ENCODE peak calls at places on chromosomes 6 and 20, in four cellular contexts. B is B cell, E is bronchial epithelial cell, J is body of pancreas. Y is an unnamed sample.

GRCh38 chr20:34951252-34951651 is 4.4 kb downstream of the GSS start:
- DNase-seq in B (no peak), E (peak; percentile 65), J (no peak), Y (no peak)

GRCh38 chr6:170096803-170097504 is 193.9 kb downstream of the DLL1 start:
- DNase-seq in B (no peak), E (no peak), J (no peak), Y (no peak)

GRCh38 chr20:51760905-51761544 is 7.2 kb downstream of the ATP9A start:
- DNase-seq in B (no peak), E (peak; percentile 59), J (no peak), Y (no peak)

GRCh38 chr6:137776786-137777185 is 90.3 kb upstream of the TNFAIP3 start:
- DNase-seq in B (no peak), E (peak; percentile 64), J (no peak), Y (no peak)

GRCh38 chr20:17504898-17505663 is 26.1 kb downstream of the BFSP1 start:
- DNase-seq in B (peak; percentile 53), E (peak; percentile 68), J (peak; percentile 50), Y (peak; percentile 63)

GRCh38 chr20:25020901-25021301 is 28.4 kb upstream of the APMAP start:
- DNase-seq in B (no peak), E (no peak), J (peak; percentile 85), Y (no peak)

GRCh38 chr20:34324541-34324940 is 21.4 kb upstream of the AHCY start:
- DNase-seq in B (no peak), E (no peak), J (no peak), Y (no peak)

GRCh38 chr6:36463686-36464085 is 20.9 kb downstream of the KCTD20 start:
- DNase-seq in B (no peak), E (no peak), J (no peak), Y (no peak)

GRCh38 chr20:1003920-1004697 is 2.0 kb upstream of the RSPO4 start:
- DNase-seq in B (no peak), E (no peak), J (no peak), Y (no peak)

GRCh38 chr6:3701631-3702030 is 49.9 kb downstream of the PXDC1 start:
- DNase-seq in B (no peak), E (no peak), J (no peak), Y (no peak)

GRCh38 chr6:30891816-30892553 is 7.7 kb downstream of the DDR1 start:
- DNase-seq in B (no peak), E (no peak), J (no peak), Y (no peak)

GRCh38 chr6:144951730-144952437 is 666.7 kb downstream of the UTRN start:
- DNase-seq in B (no peak), E (no peak), J (no peak), Y (no peak)

DNA sequence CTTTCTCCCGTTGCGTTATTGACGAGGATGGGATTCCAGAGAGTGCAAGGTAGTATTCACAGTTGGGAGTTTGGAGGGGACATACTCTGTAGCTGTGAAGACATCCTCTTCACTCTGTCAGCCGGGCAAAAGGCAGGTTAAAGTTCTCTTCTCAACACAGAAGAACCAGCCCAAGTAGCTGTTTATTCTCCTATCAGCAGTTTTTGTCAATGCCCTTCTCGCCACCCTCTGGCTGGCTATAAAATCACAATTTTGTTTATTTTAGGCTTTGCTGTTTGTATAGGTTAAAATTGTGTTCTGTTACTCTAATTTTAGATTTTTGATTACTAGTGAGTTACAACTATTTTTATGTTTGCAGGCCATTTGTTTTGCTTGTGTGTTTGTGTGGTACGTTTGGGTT is 37.9 kb upstream of the MAS1 start:
- DNase-seq in B (no peak), E (peak; percentile 23), J (peak; percentile 16), Y (no peak)
- TF ChIP-seq CTCF in B (peak; percentile 14), E (peak; percentile 39), J (no peak), Y (no peak)

GRCh38 chr6:4802312-4802935 is 26.2 kb downstream of the CDYL start:
- DNase-seq in B (no peak), E (no peak), J (no peak), Y (no peak)

GRCh38 chr6:4801491-4802118 is 25.4 kb downstream of the CDYL start:
- DNase-seq in B (no peak), E (no peak), J (no peak), Y (no peak)

GRCh38 chr6:4799912-4800311 is 23.7 kb downstream of the CDYL start:
- DNase-seq in B (no peak), E (no peak), J (no peak), Y (no peak)

GRCh38 chr6:4803343-4803744 is 27.1 kb downstream of the CDYL start:
- DNase-seq in B (no peak), E (no peak), J (no peak), Y (no peak)

GRCh38 chr6:4800662-4801061 is 24.5 kb downstream of the CDYL start:
- DNase-seq in B (no peak), E (no peak), J (no peak), Y (no peak)
- TF ChIP-seq CTCF in B (no peak), E (no peak), J (no peak), Y (no peak)

GRCh38 chr6:119128252-119128912 is 49.9 kb upstream of the FAM184A start:
- DNase-seq in B (no peak), E (no peak), J (no peak), Y (no peak)

GRCh38 chr6:119127627-119128026 is 49.2 kb upstream of the FAM184A start:
- DNase-seq in B (no peak), E (no peak), J (no peak), Y (no peak)

GRCh38 chr6:119126826-119127225 is 48.4 kb upstream of the FAM184A start:
- DNase-seq in B (no peak), E (no peak), J (no peak), Y (no peak)

GRCh38 chr6:119129968-119130484 is 51.6 kb upstream of the FAM184A start:
- DNase-seq in B (no peak), E (peak; percentile 89), J (peak; percentile 51), Y (no peak)

DNA sequence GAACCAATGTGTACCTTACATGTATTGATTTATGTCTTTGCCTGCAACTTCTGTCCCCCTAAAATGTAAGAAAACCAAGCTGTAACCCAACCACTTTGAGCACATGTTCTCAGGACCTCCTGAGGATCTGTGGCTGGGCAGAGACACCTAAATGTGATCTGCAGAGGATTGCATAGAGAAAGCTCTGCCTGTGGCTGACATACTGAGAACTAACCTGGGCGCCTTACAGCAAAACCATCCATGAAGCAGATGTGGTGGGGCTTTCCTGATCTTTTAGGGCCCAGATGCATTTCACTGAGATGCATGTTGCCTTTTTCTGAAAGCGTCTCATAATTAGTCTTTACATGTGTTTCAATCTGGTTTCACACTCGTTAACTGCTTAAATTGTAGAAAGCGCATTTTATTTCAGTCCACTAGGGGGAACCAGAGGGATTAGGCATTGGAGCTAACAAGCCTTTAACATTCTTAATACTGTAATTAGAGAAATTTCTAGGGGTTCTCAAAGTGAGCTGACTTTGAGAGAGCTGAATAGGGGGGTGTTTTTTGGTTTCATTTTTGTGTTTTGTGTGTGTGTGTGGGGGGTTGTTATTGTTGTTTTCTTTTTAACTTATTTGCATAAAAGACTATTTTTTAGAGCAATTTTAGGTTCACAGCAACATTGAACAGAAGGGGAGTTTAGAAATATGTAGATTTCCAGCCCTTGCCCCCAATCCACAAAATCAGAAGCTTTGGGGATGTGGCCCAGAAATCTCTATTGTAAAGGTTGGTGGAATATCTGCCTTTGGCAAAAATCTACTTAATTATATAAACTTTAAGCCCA is 50.9 kb upstream of the FAM184A start:
- DNase-seq in B (peak; percentile 56), E (peak; percentile 70), J (no peak), Y (no peak)
- TF ChIP-seq CTCF in B (peak; percentile 92), E (peak; percentile 66), J (peak; percentile 75), Y (peak; percentile 83)

DNA sequence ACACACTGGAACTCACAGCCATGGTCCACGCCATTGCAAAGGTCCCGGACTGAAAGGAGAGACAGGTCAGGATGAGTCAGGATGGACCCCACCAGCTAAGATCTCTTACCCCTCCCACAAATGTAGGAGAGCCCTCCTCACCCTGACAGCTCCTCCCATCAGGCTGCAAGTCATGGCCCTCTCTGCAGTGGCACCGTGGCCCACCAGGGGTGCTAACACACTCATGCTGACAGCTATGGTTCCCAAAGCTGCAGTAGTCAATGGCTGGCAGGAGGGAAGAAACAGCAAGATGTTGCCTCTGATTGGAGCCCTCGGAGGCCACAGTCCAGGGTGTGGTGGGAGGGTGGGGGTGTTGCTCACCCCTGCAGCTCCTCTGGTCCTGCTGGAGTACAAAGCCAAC is 5.7 kb upstream of the RBPJL start:
- DNase-seq in B (no peak), E (peak; percentile 31), J (no peak), Y (no peak)
- TF ChIP-seq CTCF in B (peak; percentile 43), E (peak; percentile 30), J (no peak), Y (no peak)

GRCh38 chr20:50716518-50716917 is 14.9 kb upstream of the PARD6B start:
- DNase-seq in B (no peak), E (no peak), J (no peak), Y (no peak)

GRCh38 chr20:50717312-50717711 is 14.1 kb upstream of the PARD6B start:
- DNase-seq in B (no peak), E (no peak), J (no peak), Y (no peak)

GRCh38 chr20:50719328-50719727 is 12.1 kb upstream of the PARD6B start:
- DNase-seq in B (no peak), E (no peak), J (no peak), Y (no peak)

GRCh38 chr20:50720582-50720981 is 10.8 kb upstream of the PARD6B start:
- DNase-seq in B (no peak), E (no peak), J (no peak), Y (no peak)

GRCh38 chr20:50717974-50718761 is 13.2 kb upstream of the PARD6B start:
- DNase-seq in B (no peak), E (peak; percentile 33), J (no peak), Y (no peak)
- TF ChIP-seq CTCF in B (no peak), E (peak; percentile 14), J (no peak), Y (no peak)

DNA sequence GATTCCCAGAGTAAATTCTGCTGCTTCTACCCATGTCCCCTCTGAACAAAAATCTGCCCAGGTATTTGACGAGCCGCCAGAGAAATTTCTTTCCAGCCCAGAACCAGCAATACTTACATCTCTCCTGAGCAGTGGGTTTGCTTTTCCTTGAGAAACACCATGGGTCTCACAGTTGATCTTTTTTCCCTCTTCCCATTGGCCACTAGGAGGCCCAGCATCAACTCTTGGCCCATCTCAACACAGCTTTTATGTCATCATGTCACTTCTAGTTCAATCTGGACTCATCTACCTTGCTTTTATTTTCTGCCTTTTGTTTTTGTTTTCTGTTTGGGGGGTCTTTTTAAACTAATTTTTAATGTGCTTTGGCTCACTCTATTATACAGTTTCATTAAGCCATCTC is 18.8 kb downstream of the MAFB start:
- DNase-seq in B (no peak), E (no peak), J (no peak), Y (no peak)
- TF ChIP-seq CTCF in B (no peak), E (no peak), J (no peak), Y (no peak)

GRCh38 chr6:28981391-28981832 is 23.7 kb downstream of the ZNF311 start:
- DNase-seq in B (peak; percentile 71), E (no peak), J (peak; percentile 75), Y (peak; percentile 70)
- TF ChIP-seq CTCF in B (peak; percentile 8), E (no peak), J (no peak), Y (peak; percentile 7)

DNA sequence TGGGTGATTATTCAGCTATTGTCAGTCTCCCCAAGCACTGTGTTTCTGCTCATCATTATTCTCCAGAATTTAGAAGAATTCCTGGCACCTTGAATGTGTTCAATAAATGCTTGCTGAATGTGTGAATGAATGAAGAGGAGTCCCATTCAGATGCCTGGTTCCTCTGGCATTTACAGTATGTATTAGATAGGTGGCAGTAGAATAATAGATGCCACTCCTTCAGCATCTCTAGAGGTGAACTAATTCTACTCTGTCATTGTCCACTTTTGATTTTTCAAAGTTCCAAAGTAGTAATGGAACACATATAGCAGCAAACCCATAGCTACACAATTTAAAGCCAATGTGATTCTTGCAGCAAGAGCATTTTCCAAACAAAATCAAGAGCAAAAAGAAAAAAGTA is 118.9 kb upstream of the CEP162 start:
- DNase-seq in B (no peak), E (peak; percentile 16), J (no peak), Y (no peak)
- TF ChIP-seq CTCF in B (no peak), E (peak; percentile 24), J (no peak), Y (no peak)

GRCh38 chr6:14428269-14428668 is 310.7 kb downstream of the CD83 start:
- DNase-seq in B (no peak), E (no peak), J (no peak), Y (no peak)
- TF ChIP-seq CTCF in B (no peak), E (no peak), J (no peak), Y (no peak)

Y was measured in natural killer cell.